ENCODE peak calls at places on chromosomes 11 and 22, in four cellular contexts. V is cerebellar cortex; M is COR-L47; Z is effector memory CD4-positive, alpha-beta T cell. E is an unnamed sample.
A peak's percentile ranks its signal among the peaks of the same experiment; 100 is the strongest.

GRCh38 chr22:20646906-20647305 is 127.0 kb upstream of the SERPIND1 start:
- DNase-seq in V (no peak), M (no peak), Z (no peak), E (no peak)

GRCh38 chr22:40624770-40625169 is 11.7 kb downstream of the MRTFA start:
- DNase-seq in V (no peak), M (no peak), Z (no peak), E (no peak)

GRCh38 chr11:128840137-128840536 is 27.0 kb downstream of the KCNJ1 start:
- DNase-seq in V (no peak), M (no peak), Z (peak; percentile 25), E (no peak)

GRCh38 chr11:7514099-7514725 is 413 bp downstream of the PPFIBP2 start:
- DNase-seq in V (peak; percentile 51), M (no peak), Z (no peak), E (peak; percentile 59)

GRCh38 chr11:108647701-108648527 is 17.0 kb upstream of the DDX10 start:
- DNase-seq in V (peak; percentile 92), M (peak; percentile 59), Z (peak; percentile 33), E (peak; percentile 90)

GRCh38 chr11:35013514-35014191 is 97.2 kb downstream of the PDHX start:
- DNase-seq in V (no peak), M (no peak), Z (peak; percentile 27), E (no peak)

GRCh38 chr11:57288771-57289579 is 35.8 kb downstream of the TNKS1BP1 start:
- DNase-seq in V (no peak), M (peak; percentile 20), Z (no peak), E (no peak)

GRCh38 chr11:131897976-131898375 is 527.6 kb downstream of the NTM start:
- DNase-seq in V (no peak), M (no peak), Z (no peak), E (no peak)

GRCh38 chr22:39097098-39098020 is at the start of gene APOBEC3H:
- DNase-seq in V (peak; percentile 62), M (no peak), Z (no peak), E (peak; percentile 34)

GRCh38 chr22:19748991-19749665 is 11.4 kb upstream of the TBX1 start:
- DNase-seq in V (no peak), M (no peak), Z (no peak), E (no peak)

GRCh38 chr22:30891781-30892180 is 76.8 kb downstream of the MORC2 start:
- DNase-seq in V (no peak), M (no peak), Z (no peak), E (no peak)

GRCh38 chr11:100835854-100836253 is 148.8 kb downstream of the ARHGAP42 start:
- DNase-seq in V (no peak), M (no peak), Z (no peak), E (no peak)

GRCh38 chr22:20436309-20437252 is 1.0 kb downstream of the SCARF2 start:
- DNase-seq in V (no peak), M (no peak), Z (no peak), E (no peak)

GRCh38 chr11:45896392-45897068 is 10.5 kb downstream of the FREY1 start:
- DNase-seq in V (no peak), M (peak; percentile 80), Z (no peak), E (peak; percentile 39)

GRCh38 chr22:46057762-46058420 is 80.9 kb upstream of the WNT7B start:
- DNase-seq in V (no peak), M (no peak), Z (no peak), E (peak; percentile 58)

GRCh38 chr22:43110927-43111623 is 525 bp downstream of the BIK start:
- DNase-seq in V (no peak), M (no peak), Z (peak; percentile 22), E (no peak)

GRCh38 chr11:68684385-68685356 is at the start of gene GAL:
- DNase-seq in V (no peak), M (no peak), Z (no peak), E (no peak)